ENCODE peak calls at places on chromosomes 5 and 9, in six cellular contexts. N is mesenchymal stem cell, A is neuronal stem cell, C is H1, J is mesendoderm, T is H9. I is an unnamed sample.

GRCh38 chr9:130484362-130485072 is 39.8 kb downstream of the ASS1 start:
- DNase-seq in N (no peak), A (no peak), C (no peak), J (no peak), T (no peak), I (no peak)

GRCh38 chr5:34053133-34053532 is 10.1 kb upstream of the C1QTNF3 start:
- DNase-seq in N (peak), A (no peak), C (no peak), J (no peak), T (no peak), I (peak)

GRCh38 chr9:15824310-15824709 is 271.5 kb downstream of the CCDC171 start:
- DNase-seq in N (peak), A (no peak), C (no peak), J (peak), T (no peak), I (peak)

GRCh38 chr5:134574521-134574920 is 49.1 kb downstream of the JADE2 start:
- DNase-seq in N (no peak), A (no peak), C (no peak), J (no peak), T (no peak), I (peak)

GRCh38 chr9:87787735-87788134 is 61.8 kb downstream of the CTSL start:
- DNase-seq in N (peak), A (no peak), C (no peak), J (no peak), T (no peak), I (no peak)

GRCh38 chr9:129697956-129698757 is 32.7 kb downstream of the PRRX2 start:
- DNase-seq in N (no peak), A (no peak), C (no peak), J (peak), T (peak), I (no peak)

GRCh38 chr5:160852049-160852448 is at the start of gene ATP10B:
- DNase-seq in N (no peak), A (no peak), C (no peak), J (no peak), T (no peak), I (no peak)

GRCh38 chr5:27403248-27403882 is 365.0 kb upstream of the CDH9 start:
- DNase-seq in N (peak), A (no peak), C (no peak), J (no peak), T (no peak), I (no peak)

GRCh38 chr9:134955156-134955555 is 37.4 kb upstream of the FCN1 start:
- DNase-seq in N (no peak), A (no peak), C (no peak), J (no peak), T (no peak), I (no peak)

GRCh38 chr9:72917892-72918509 is 34.9 kb downstream of the ALDH1A1 start:
- DNase-seq in N (no peak), A (no peak), C (no peak), J (no peak), T (no peak), I (no peak)

GRCh38 chr5:90479611-90480385 is 5.1 kb downstream of the POLR3G start:
- DNase-seq in N (peak), A (no peak), C (no peak), J (peak), T (no peak), I (peak)

GRCh38 chr5:140041099-140041491 is 2.0 kb downstream of the NRG2 start:
- DNase-seq in N (no peak), A (no peak), C (no peak), J (no peak), T (no peak), I (no peak)

GRCh38 chr5:159923008-159923407 is 6.7 kb downstream of the ADRA1B start:
- DNase-seq in N (no peak), A (no peak), C (no peak), J (no peak), T (no peak), I (no peak)

GRCh38 chr5:429453-430188 is 13.4 kb upstream of the EXOC3 start:
- DNase-seq in N (no peak), A (no peak), C (no peak), J (no peak), T (peak), I (peak)

GRCh38 chr9:92727716-92728700 is 36.6 kb downstream of the BICD2 start:
- DNase-seq in N (no peak), A (no peak), C (peak), J (no peak), T (no peak), I (no peak)

GRCh38 chr5:157665467-157666085 is 5.8 kb upstream of the C5orf52 start:
- DNase-seq in N (peak), A (no peak), C (no peak), J (no peak), T (no peak), I (peak)

GRCh38 chr5:67827521-67827920 is 388.0 kb upstream of the PIK3R1 start:
- DNase-seq in N (no peak), A (no peak), C (no peak), J (no peak), T (no peak), I (no peak)

GRCh38 chr5:31911291-31912265 is 262.5 kb downstream of the GOLPH3 start:
- DNase-seq in N (no peak), A (no peak), C (no peak), J (no peak), T (no peak), I (no peak)

GRCh38 chr5:9222054-9222738 is 323.7 kb downstream of the SEMA5A start:
- DNase-seq in N (no peak), A (no peak), C (peak), J (peak), T (peak), I (no peak)

GRCh38 chr5:108763222-108763864 is 15.6 kb downstream of the FER start:
- DNase-seq in N (no peak), A (no peak), C (no peak), J (no peak), T (no peak), I (no peak)

GRCh38 chr9:126376903-126377342 is 50.3 kb downstream of the MVB12B start:
- DNase-seq in N (no peak), A (peak), C (no peak), J (no peak), T (no peak), I (no peak)

GRCh38 chr9:131103535-131103934 is 7.2 kb downstream of the AIF1L start:
- DNase-seq in N (no peak), A (no peak), C (no peak), J (no peak), T (no peak), I (no peak)

GRCh38 chr9:93143830-93144530 is 9.9 kb upstream of the NINJ1 start:
- DNase-seq in N (no peak), A (no peak), C (no peak), J (no peak), T (no peak), I (no peak)

GRCh38 chr5:151896041-151896691 is 28.5 kb downstream of the GLRA1 start:
- DNase-seq in N (peak), A (no peak), C (no peak), J (peak), T (peak), I (peak)

GRCh38 chr9:98182069-98182820 is 10.2 kb downstream of the CORO2A start:
- DNase-seq in N (peak), A (no peak), C (no peak), J (peak), T (no peak), I (no peak)

GRCh38 chr5:78644741-78645300 is 3.8 kb downstream of the LHFPL2 start:
- DNase-seq in N (no peak), A (no peak), C (no peak), J (no peak), T (no peak), I (peak)

GRCh38 chr9:131608469-131609115 is 63.3 kb downstream of the PRRT1B start:
- DNase-seq in N (peak), A (peak), C (peak), J (peak), T (peak), I (peak)

GRCh38 chr5:69484891-69485290 is 7.7 kb upstream of the OCLN start:
- DNase-seq in N (peak), A (no peak), C (no peak), J (peak), T (no peak), I (peak)

GRCh38 chr9:84668204-84669007 is 1.1 kb upstream of the NTRK2 start:
- DNase-seq in N (peak), A (peak), C (peak), J (peak), T (peak), I (peak)

GRCh38 chr5:168468836-168469235 is 17.4 kb upstream of the RARS1 start:
- DNase-seq in N (peak), A (no peak), C (no peak), J (no peak), T (no peak), I (peak)

GRCh38 chr5:34522599-34523381 is 133.3 kb upstream of the RAI14 start:
- DNase-seq in N (peak), A (peak), C (peak), J (peak), T (peak), I (peak)

GRCh38 chr5:30725053-30725452 is 468.4 kb upstream of the CDH6 start:
- DNase-seq in N (no peak), A (no peak), C (no peak), J (no peak), T (no peak), I (no peak)

GRCh38 chr9:13960011-13960765 is 353.8 kb downstream of the NFIB start:
- DNase-seq in N (no peak), A (no peak), C (no peak), J (no peak), T (no peak), I (no peak)
- H2BK15ac ChIP-seq in N (no peak), A (no peak), C (no peak), J (no peak), T (no peak), I (no peak)

GRCh38 chr5:150644496-150644895 is 4.0 kb downstream of the SYNPO start:
- DNase-seq in N (peak), A (no peak), C (no peak), J (no peak), T (no peak), I (no peak)

GRCh38 chr5:150647275-150648251 is 7.1 kb downstream of the SYNPO start:
- DNase-seq in N (no peak), A (no peak), C (no peak), J (no peak), T (no peak), I (no peak)

GRCh38 chr5:150642991-150643710 is 2.7 kb downstream of the SYNPO start:
- DNase-seq in N (peak), A (no peak), C (no peak), J (no peak), T (no peak), I (no peak)

GRCh38 chr5:150644058-150644457 is 3.6 kb downstream of the SYNPO start:
- DNase-seq in N (no peak), A (no peak), C (no peak), J (peak), T (no peak), I (no peak)

DNA sequence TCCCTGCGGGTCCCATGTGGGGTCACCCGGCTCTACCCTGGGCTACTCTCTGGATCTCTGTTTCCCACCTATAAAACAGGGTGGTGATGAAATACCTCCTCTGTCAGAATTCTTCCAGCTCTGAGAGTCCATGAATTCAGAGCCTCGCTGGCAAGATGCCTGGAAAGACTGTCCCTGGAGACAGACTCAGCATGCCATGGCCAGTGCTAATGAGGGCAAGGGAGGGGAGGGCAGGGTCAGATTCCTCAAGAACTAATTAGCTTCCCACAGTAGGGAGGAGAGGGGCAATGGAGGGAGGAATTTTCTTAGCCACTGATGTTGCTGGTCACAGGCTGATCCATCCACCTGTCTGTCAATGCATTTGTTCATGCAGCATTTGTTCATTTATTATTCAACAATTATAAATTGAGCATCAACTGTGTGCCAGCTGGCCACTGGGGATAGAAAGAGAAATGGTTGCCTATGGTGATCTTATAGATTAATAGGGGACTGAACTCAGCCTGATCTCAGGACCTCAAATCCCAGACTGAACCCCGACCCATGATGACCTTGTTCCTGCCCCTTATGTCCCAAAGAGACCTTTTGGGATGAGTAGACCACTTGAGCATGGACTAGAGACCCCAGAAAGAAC is 4.7 kb downstream of the SYNPO start:
- DNase-seq in N (peak), A (peak), C (no peak), J (peak), T (no peak), I (peak)
- H4K8ac ChIP-seq in N (no peak), A (no peak), C (no peak), J (no peak), T (no peak), I (no peak)

GRCh38 chr9:136691316-136692189 is 4.3 kb upstream of the AGPAT2 start:
- DNase-seq in N (no peak), A (no peak), C (peak), J (no peak), T (no peak), I (no peak)

GRCh38 chr9:136692190-136693134 is 5.2 kb upstream of the AGPAT2 start:
- DNase-seq in N (no peak), A (no peak), C (peak), J (no peak), T (no peak), I (no peak)

GRCh38 chr9:136694163-136694864 is 7.1 kb upstream of the AGPAT2 start:
- DNase-seq in N (peak), A (no peak), C (peak), J (peak), T (peak), I (peak)

GRCh38 chr9:136693490-136694162 is 6.4 kb upstream of the AGPAT2 start:
- DNase-seq in N (no peak), A (no peak), C (peak), J (peak), T (no peak), I (peak)

GRCh38 chr9:136693135-136693489 is 5.9 kb upstream of the AGPAT2 start:
- DNase-seq in N (no peak), A (no peak), C (no peak), J (no peak), T (no peak), I (no peak)
- H2BK15ac ChIP-seq in N (no peak), A (peak), C (peak), J (no peak), T (no peak), I (no peak)

GRCh38 chr9:124854161-124854560 is 901 bp downstream of the WDR38 start:
- DNase-seq in N (no peak), A (no peak), C (no peak), J (no peak), T (no peak), I (no peak)

GRCh38 chr9:124854822-124855221 is 1.6 kb downstream of the WDR38 start:
- DNase-seq in N (no peak), A (no peak), C (no peak), J (no peak), T (no peak), I (no peak)

GRCh38 chr9:124852121-124852828 is 985 bp upstream of the WDR38 start:
- DNase-seq in N (no peak), A (no peak), C (no peak), J (no peak), T (no peak), I (no peak)

GRCh38 chr9:124852829-124853531 is at the start of gene WDR38:
- DNase-seq in N (peak), A (peak), C (peak), J (peak), T (peak), I (peak)

DNA sequence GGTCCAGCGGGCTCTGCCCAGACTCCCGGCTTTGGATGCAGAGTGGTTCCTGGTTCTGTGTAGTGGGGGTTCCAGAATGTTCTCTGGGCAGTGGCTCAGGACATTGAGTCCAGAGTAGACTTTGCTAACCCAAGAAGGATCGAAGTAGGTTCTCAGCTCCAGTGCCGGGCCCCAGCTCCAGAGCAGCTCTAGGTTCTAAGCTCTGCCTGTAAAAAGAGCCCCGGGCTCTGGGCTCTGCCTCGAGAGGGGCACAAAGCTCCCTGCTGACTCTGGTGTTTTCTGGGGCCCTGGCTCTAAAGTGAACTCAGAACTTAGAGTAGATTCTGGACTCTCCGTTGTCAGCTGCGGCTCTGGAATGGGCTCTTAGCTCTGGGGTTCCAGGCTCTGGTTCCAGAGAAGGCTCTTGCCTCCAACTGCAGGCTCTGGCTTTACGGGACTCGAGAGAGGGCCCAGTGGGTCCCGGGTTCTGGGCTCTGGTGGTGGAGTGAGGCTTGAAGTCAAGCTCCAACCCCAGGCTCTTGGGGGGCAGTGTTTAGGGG is 414 bp downstream of the WDR38 start:
- DNase-seq in N (no peak), A (no peak), C (no peak), J (no peak), T (no peak), I (no peak)
- H4K8ac ChIP-seq in N (no peak), A (no peak), C (no peak), J (no peak), T (no peak), I (no peak)

GRCh38 chr9:14293801-14294200 is 20.1 kb downstream of the NFIB start:
- DNase-seq in N (no peak), A (no peak), C (no peak), J (no peak), T (no peak), I (no peak)

GRCh38 chr9:14296462-14296861 is 17.5 kb downstream of the NFIB start:
- DNase-seq in N (no peak), A (no peak), C (no peak), J (no peak), T (no peak), I (no peak)

GRCh38 chr9:14292181-14292773 is 21.7 kb downstream of the NFIB start:
- DNase-seq in N (no peak), A (no peak), C (no peak), J (no peak), T (no peak), I (no peak)

GRCh38 chr9:14298607-14299022 is 15.3 kb downstream of the NFIB start:
- DNase-seq in N (no peak), A (no peak), C (no peak), J (no peak), T (no peak), I (no peak)

DNA sequence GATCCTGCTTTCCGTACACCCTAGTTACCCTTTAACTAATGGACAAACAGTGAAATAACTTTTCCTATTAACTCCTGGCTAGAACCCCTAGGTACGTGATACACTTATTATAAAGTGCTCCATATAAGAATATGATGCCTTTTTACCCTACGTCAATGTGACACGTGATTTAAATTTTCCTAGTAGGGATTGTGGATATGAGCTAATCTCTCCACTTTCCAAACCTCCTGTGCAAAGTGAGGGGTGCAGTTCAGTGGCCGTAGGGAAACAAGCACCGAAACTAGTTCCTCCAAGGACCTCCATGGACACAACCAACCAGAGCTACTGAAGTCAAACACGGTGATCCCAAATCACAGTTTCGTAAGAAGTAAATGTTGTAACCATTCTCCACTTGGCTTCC is 19.3 kb downstream of the NFIB start:
- DNase-seq in N (no peak), A (no peak), C (no peak), J (no peak), T (no peak), I (no peak)
- H2BK15ac ChIP-seq in N (no peak), A (no peak), C (no peak), J (no peak), T (no peak), I (no peak)

DNA sequence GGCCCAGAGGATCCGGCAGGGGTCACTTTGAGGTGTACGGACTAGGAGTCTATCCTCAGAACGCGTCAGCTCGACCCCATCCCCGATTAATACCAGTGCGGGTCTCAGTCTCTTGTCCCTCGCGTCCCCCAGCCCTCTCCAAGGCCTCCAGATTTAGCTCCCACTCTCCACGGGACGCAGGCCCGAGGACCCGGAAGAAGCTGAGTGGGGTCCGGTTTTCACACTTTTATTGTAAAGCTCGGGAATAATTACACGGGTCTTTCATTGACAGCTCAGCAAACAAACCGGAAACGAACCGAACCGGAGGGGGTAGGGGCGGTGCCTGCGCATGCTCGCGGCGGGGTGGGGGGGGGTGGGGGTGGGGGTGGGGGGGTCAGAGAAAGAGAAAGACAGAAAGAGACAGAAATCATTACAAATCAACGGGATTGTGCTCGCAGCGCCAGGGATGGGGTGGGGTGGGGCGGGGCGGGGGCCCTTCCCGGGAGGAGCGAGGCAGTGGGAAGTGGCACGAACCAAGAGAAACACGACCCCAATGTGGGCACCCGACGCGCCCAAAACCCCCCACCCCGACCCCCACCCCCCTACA is 27.9 kb downstream of the PCDH1 start:
- DNase-seq in N (no peak), A (peak), C (no peak), J (peak), T (no peak), I (peak)
- H4K8ac ChIP-seq in N (peak), A (peak), C (peak), J (no peak), T (peak), I (peak)

GRCh38 chr9:13481274-13481673 is 201.8 kb upstream of the MPDZ start:
- DNase-seq in N (no peak), A (no peak), C (no peak), J (no peak), T (no peak), I (no peak)
- H2BK15ac ChIP-seq in N (no peak), A (no peak), C (no peak), J (no peak), T (no peak), I (no peak)